ENCODE peak calls at places on chromosomes 4 and X, in five cellular contexts. J, T, L, W and U are unnamed samples. For H3K36me3, the result is how much of the 10 kb centered on the place peaks cover.

GRCh38 chr4:43932448-43932847 is 516.2 kb downstream of the KCTD8 start:
- DNase-seq in J (no peak), T (no peak), L (no peak), W (no peak), U (no peak)

GRCh38 chrX:24682739-24683432 is 10.8 kb upstream of the POLA1 start:
- DNase-seq in J (no peak), T (no peak), L (no peak), W (no peak), U (no peak)

GRCh38 chr4:139176299-139177048 is 544 bp downstream of the ELF2 start:
- DNase-seq in J (peak), T (peak), L (peak), W (peak), U (peak)

GRCh38 chr4:165184220-165184619 is 23.1 kb upstream of the KLHL2 start:
- DNase-seq in J (no peak), T (no peak), L (no peak), W (no peak), U (no peak)

GRCh38 chrX:48466696-48467095 is 3.4 kb downstream of the SLC38A5 start:
- DNase-seq in J (no peak), T (no peak), L (no peak), W (no peak), U (peak)

GRCh38 chrX:51336584-51336983 is 4.0 kb downstream of the NUDT10 start:
- DNase-seq in J (no peak), T (no peak), L (no peak), W (peak), U (no peak)

GRCh38 chr4:2412534-2412884 is 5.9 kb downstream of the ZFYVE28 start:
- DNase-seq in J (no peak), T (no peak), L (no peak), W (no peak), U (peak)

GRCh38 chrX:147343467-147343866 is 528.9 kb upstream of the CXorf51A start:
- DNase-seq in J (no peak), T (no peak), L (no peak), W (no peak), U (no peak)

GRCh38 chr4:81600511-81601269 is 129.0 kb upstream of the RASGEF1B start:
- DNase-seq in J (peak), T (no peak), L (peak), W (no peak), U (no peak)

GRCh38 chr4:42398448-42399355 is 1.4 kb downstream of the SHISA3 start:
- DNase-seq in J (no peak), T (no peak), L (no peak), W (no peak), U (no peak)

GRCh38 chr4:176376032-176376614 is 56.4 kb downstream of the SPCS3 start:
- DNase-seq in J (no peak), T (no peak), L (no peak), W (no peak), U (no peak)

GRCh38 chr4:180557348-180557747 is 1685.9 kb upstream of the TENM3 start:
- DNase-seq in J (no peak), T (no peak), L (no peak), W (no peak), U (no peak)

GRCh38 chr4:139761461-139761860 is 95.8 kb downstream of the MGST2 start:
- DNase-seq in J (no peak), T (no peak), L (no peak), W (peak), U (no peak)

GRCh38 chr4:127586922-127587571 is 45.7 kb upstream of the INTU start:
- DNase-seq in J (no peak), T (no peak), L (no peak), W (peak), U (no peak)

GRCh38 chr4:188387134-188387791 is 248.0 kb downstream of the TRIML1 start:
- DNase-seq in J (no peak), T (no peak), L (no peak), W (no peak), U (no peak)

GRCh38 chr4:77797239-77797638 is 21.9 kb downstream of the CNOT6L start:
- DNase-seq in J (no peak), T (no peak), L (no peak), W (peak), U (no peak)

GRCh38 chrX:134746379-134746723 is 88.1 kb upstream of the PLAC1 start:
- DNase-seq in J (no peak), T (no peak), L (no peak), W (no peak), U (no peak)

GRCh38 chrX:122626871-122627270 is 557.2 kb upstream of the GRIA3 start:
- DNase-seq in J (no peak), T (no peak), L (no peak), W (no peak), U (no peak)

GRCh38 chr4:6331018-6331417 is 61.4 kb downstream of the WFS1 start:
- DNase-seq in J (no peak), T (no peak), L (no peak), W (peak), U (no peak)

GRCh38 chr4:8332038-8332857 is 62.7 kb downstream of the HTRA3 start:
- DNase-seq in J (peak), T (no peak), L (peak), W (no peak), U (peak)

GRCh38 chrX:21973321-21974010 is 33.0 kb downstream of the SMS start:
- DNase-seq in J (no peak), T (no peak), L (no peak), W (no peak), U (no peak)

GRCh38 chrX:21974011-21974385 is 33.5 kb downstream of the SMS start:
- DNase-seq in J (no peak), T (no peak), L (no peak), W (no peak), U (no peak)

GRCh38 chrX:21975242-21975641 is 34.7 kb downstream of the SMS start:
- DNase-seq in J (no peak), T (no peak), L (no peak), W (no peak), U (no peak)

GRCh38 chrX:21978346-21978745 is 37.8 kb downstream of the SMS start:
- DNase-seq in J (no peak), T (no peak), L (no peak), W (peak), U (no peak)

GRCh38 chrX:21975827-21976226 is 35.3 kb downstream of the SMS start:
- DNase-seq in J (no peak), T (no peak), L (no peak), W (no peak), U (no peak)
- H3K36me3 ChIP-seq in J (under half), T (under half), L (under half), W (under half), U (under half)

GRCh38 chr4:168900080-168900479 is 110.0 kb downstream of the CBR4 start:
- DNase-seq in J (peak), T (no peak), L (no peak), W (no peak), U (no peak)
- H3K36me3 ChIP-seq in J (half or more), T (under half), L (half or more), W (under half), U (half or more)

DNA sequence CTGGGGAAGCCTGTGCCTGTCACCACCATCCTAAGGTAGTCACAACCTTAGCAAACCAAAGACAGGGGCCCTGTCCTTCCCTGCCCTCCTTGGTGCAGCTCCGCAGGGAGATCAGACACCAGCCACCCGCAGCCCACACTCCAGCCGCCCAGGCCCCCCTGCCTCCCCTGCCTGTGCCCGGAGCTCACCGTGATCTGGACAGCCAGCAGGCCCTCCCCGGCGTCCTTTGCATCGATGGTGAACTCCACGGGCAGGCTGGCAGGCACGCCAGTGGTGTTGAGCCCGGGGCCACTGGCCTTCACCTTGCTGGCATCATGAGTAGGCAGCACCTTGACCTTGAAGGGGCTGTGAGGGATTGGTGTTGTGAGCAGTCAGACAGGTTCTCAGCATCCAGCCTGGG is 16.4 kb downstream of the FLNA start:
- DNase-seq in J (no peak), T (no peak), L (peak), W (no peak), U (no peak)
- H3K36me3 ChIP-seq in J (half or more), T (half or more), L (half or more), W (under half), U (half or more)

GRCh38 chr4:1222938-1223690 is 25.8 kb downstream of the CTBP1 start:
- DNase-seq in J (no peak), T (no peak), L (no peak), W (no peak), U (no peak)

GRCh38 chr4:1220566-1220965 is 28.4 kb downstream of the CTBP1 start:
- DNase-seq in J (no peak), T (no peak), L (no peak), W (no peak), U (no peak)

GRCh38 chr4:1223841-1224809 is 24.8 kb downstream of the CTBP1 start:
- DNase-seq in J (no peak), T (no peak), L (no peak), W (no peak), U (no peak)

GRCh38 chr4:1221155-1221870 is 27.6 kb downstream of the CTBP1 start:
- DNase-seq in J (no peak), T (no peak), L (no peak), W (no peak), U (no peak)

GRCh38 chr4:1222036-1222789 is 26.7 kb downstream of the CTBP1 start:
- DNase-seq in J (no peak), T (no peak), L (no peak), W (no peak), U (no peak)
- H3K36me3 ChIP-seq in J (half or more), T (under half), L (half or more), W (under half), U (half or more)